ENCODE peak calls at places on chromosomes 12 and 14, in ten cellular contexts. X is NCI-H1105, T is NCI-H1092 treated with DMSO at 0.1 percent for 48 hours, U is fibroblast of pulmonary artery, C is AML-193, G is A549, Y is substantia nigra, I is retina, H is GM12865, A is tibial artery. J is an unnamed sample.

GRCh38 chr14:24394275-24394674 is 4.5 kb upstream of the NYNRIN start:
- DNase-seq in X (no peak), T (no peak), U (no peak), C (no peak), G (peak), Y (no peak), I (no peak), H (no peak), A (no peak), J (peak)

GRCh38 chr14:38838979-38839323 is 264.1 kb downstream of the SEC23A start:
- DNase-seq in X (no peak), T (no peak), U (no peak), C (no peak), G (no peak), Y (no peak), I (peak), H (no peak), A (no peak), J (no peak)

GRCh38 chr12:49019435-49020317 is 1.1 kb upstream of the PRKAG1 start:
- DNase-seq in X (no peak), T (no peak), U (peak), C (peak), G (peak), Y (no peak), I (no peak), H (peak), A (no peak), J (peak)

GRCh38 chr14:104882991-104883660 is 18.1 kb downstream of the CEP170B start:
- DNase-seq in X (no peak), T (no peak), U (no peak), C (no peak), G (no peak), Y (no peak), I (no peak), H (no peak), A (no peak), J (no peak)

GRCh38 chr14:93655078-93655750 is 133.1 kb downstream of the PRIMA1 start:
- DNase-seq in X (peak), T (peak), U (peak), C (peak), G (peak), Y (no peak), I (peak), H (peak), A (no peak), J (peak)

GRCh38 chr14:99479160-99479902 is 1.3 kb downstream of the SETD3 start:
- DNase-seq in X (no peak), T (no peak), U (peak), C (no peak), G (no peak), Y (no peak), I (no peak), H (no peak), A (no peak), J (no peak)

GRCh38 chr14:24071836-24072420 is 566 bp downstream of the CPNE6 start:
- DNase-seq in X (no peak), T (no peak), U (no peak), C (no peak), G (no peak), Y (no peak), I (no peak), H (no peak), A (no peak), J (no peak)

GRCh38 chr12:69908208-69908607 is 83.2 kb downstream of the MYRFL start:
- DNase-seq in X (no peak), T (no peak), U (peak), C (no peak), G (no peak), Y (no peak), I (no peak), H (no peak), A (no peak), J (no peak)

GRCh38 chr12:49891012-49891411 is 12.7 kb downstream of the FAIM2 start:
- DNase-seq in X (no peak), T (no peak), U (no peak), C (no peak), G (no peak), Y (no peak), I (no peak), H (no peak), A (no peak), J (no peak)

GRCh38 chr14:59176764-59177163 is 11.7 kb upstream of the DAAM1 start:
- DNase-seq in X (no peak), T (no peak), U (no peak), C (no peak), G (no peak), Y (no peak), I (no peak), H (no peak), A (no peak), J (no peak)

GRCh38 chr12:25423355-25423754 is 129.7 kb downstream of the LMNTD1 start:
- DNase-seq in X (no peak), T (no peak), U (no peak), C (no peak), G (no peak), Y (no peak), I (no peak), H (no peak), A (no peak), J (no peak)

GRCh38 chr12:49671051-49671765 is 36.0 kb downstream of the FMNL3 start:
- DNase-seq in X (no peak), T (no peak), U (no peak), C (peak), G (no peak), Y (no peak), I (no peak), H (peak), A (no peak), J (peak)